ENCODE peak calls at places on chromosomes 16 and 17, in five cellular contexts. B is A549, V is small intestine, D is prostate gland, Y is lower lobe of right lung. M is an unnamed sample.

GRCh38 chr17:4365628-4366311 is 705 bp downstream of the UBE2G1 start:
- DNase-seq in B (peak; percentile 35), D (peak; percentile 34), V (peak; percentile 29), Y (peak; percentile 64), M (peak; percentile 77)

GRCh38 chr16:47921535-47921934 is 234.3 kb downstream of the ABCC12 start:
- DNase-seq in B (no peak), V (no peak), Y (no peak), D (no peak), M (no peak)

GRCh38 chr17:9839433-9839832 is 13.7 kb downstream of the GLP2R start:
- DNase-seq in V (no peak), B (peak; percentile 84), Y (no peak), D (no peak), M (no peak)

GRCh38 chr16:89020925-89021595 is 44.1 kb upstream of the CBFA2T3 start:
- DNase-seq in D (no peak), Y (no peak), V (no peak), B (no peak), M (no peak)

GRCh38 chr16:21950782-21951521 is 2.2 kb upstream of the UQCRC2 start:
- DNase-seq in D (no peak), Y (no peak), V (peak; percentile 46), B (peak; percentile 61), M (peak; percentile 20)

GRCh38 chr16:68969338-68969737 is 126.0 kb downstream of the TANGO6 start:
- DNase-seq in Y (no peak), B (no peak), V (no peak), D (no peak), M (no peak)

GRCh38 chr16:88815901-88816589 is 4.3 kb upstream of the APRT start:
- DNase-seq in B (peak; percentile 46), V (peak; percentile 38), D (no peak), Y (no peak), M (peak; percentile 60)

GRCh38 chr16:68800257-68800875 is 43.0 kb upstream of the TANGO6 start:
- DNase-seq in B (peak; percentile 77), Y (no peak), D (peak; percentile 83), V (peak; percentile 61), M (peak; percentile 87)

GRCh38 chr17:13044713-13045112 is 26.9 kb upstream of the ELAC2 start:
- DNase-seq in D (no peak), Y (no peak), V (no peak), B (no peak), M (no peak)

GRCh38 chr17:76586741-76587487 is 1.3 kb upstream of the ST6GALNAC2 start:
- DNase-seq in D (peak; percentile 59), B (no peak), Y (no peak), V (no peak), M (no peak)

GRCh38 chr17:50833396-50834125 is 1.8 kb upstream of the WFIKKN2 start:
- DNase-seq in B (no peak), V (no peak), Y (no peak), D (no peak), M (no peak)

GRCh38 chr16:29992371-29992967 is 2.9 kb downstream of the HIRIP3 start:
- DNase-seq in B (no peak), Y (no peak), V (no peak), D (no peak), M (no peak)

GRCh38 chr16:66662445-66663194 is 33.9 kb downstream of the CMTM4 start:
- DNase-seq in V (peak; percentile 46), D (no peak), Y (no peak), B (peak; percentile 56), M (peak; percentile 20)

GRCh38 chr17:32310927-32311568 is 30.9 kb downstream of the C17orf75 start:
- DNase-seq in Y (no peak), D (no peak), V (no peak), B (no peak), M (no peak)

GRCh38 chr16:27520982-27521673 is 28.6 kb downstream of the GTF3C1 start:
- DNase-seq in Y (no peak), D (no peak), V (no peak), B (no peak), M (no peak)

DNA sequence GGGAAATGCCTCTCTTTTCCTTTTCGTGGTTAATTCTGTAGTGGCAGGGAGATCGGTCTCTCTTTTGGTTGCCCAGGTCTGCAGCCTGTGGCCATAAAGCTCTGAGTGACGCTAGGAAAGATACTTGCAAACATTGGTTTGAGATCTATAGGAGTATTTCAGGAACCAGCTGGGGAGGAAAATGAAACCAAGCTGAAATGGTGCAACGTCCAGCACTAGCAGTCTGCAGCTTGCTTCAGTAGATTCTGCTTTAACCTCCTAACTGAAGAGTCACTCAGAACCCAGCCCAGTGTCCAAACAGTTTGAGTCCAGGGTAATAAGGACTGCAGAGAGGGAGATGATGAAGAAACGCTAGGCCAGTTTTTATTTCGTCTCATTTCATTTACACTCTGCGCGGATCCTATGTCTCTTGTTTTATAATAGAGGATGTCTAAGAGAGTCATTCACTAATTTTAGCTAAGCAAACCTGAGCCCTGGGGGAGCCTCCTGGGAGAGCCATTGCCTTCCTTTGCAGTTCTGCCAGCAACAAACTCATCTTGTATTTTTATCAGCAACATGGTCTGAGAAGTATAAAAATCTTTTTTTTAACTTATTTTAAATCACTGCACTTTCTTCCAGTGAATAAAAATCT is 12.0 kb downstream of the SP2 start:
- DNase-seq in V (peak; percentile 31), Y (no peak), D (no peak), B (no peak), M (no peak)
- H3K4me1 ChIP-seq in V (no peaks in the 10 kb centered on the region), Y (peaks cover 34% of the 10 kb centered on the region), D (no peaks in the 10 kb centered on the region), B (peaks cover 15% of the 10 kb centered on the region), M (no peaks in the 10 kb centered on the region)

GRCh38 chr16:3021449-3022207 is 1.5 kb downstream of the TNFRSF12A start:
- DNase-seq in V (peak; percentile 84), B (peak; percentile 93), D (peak; percentile 57), Y (peak; percentile 90), M (peak; percentile 93)

GRCh38 chr16:3020604-3021448 is 658 bp downstream of the TNFRSF12A start:
- DNase-seq in D (peak; percentile 73), B (peak; percentile 93), Y (peak; percentile 89), V (peak; percentile 79), M (peak; percentile 95)

GRCh38 chr16:3020247-3020603 is at the start of gene TNFRSF12A:
- DNase-seq in D (peak; percentile 63), Y (peak; percentile 88), V (peak; percentile 83), B (peak; percentile 82), M (peak; percentile 95)

GRCh38 chr16:3017806-3018506 is at the start of gene CLDN6:
- DNase-seq in Y (no peak), B (no peak), D (no peak), V (peak; percentile 32), M (peak; percentile 94)

DNA sequence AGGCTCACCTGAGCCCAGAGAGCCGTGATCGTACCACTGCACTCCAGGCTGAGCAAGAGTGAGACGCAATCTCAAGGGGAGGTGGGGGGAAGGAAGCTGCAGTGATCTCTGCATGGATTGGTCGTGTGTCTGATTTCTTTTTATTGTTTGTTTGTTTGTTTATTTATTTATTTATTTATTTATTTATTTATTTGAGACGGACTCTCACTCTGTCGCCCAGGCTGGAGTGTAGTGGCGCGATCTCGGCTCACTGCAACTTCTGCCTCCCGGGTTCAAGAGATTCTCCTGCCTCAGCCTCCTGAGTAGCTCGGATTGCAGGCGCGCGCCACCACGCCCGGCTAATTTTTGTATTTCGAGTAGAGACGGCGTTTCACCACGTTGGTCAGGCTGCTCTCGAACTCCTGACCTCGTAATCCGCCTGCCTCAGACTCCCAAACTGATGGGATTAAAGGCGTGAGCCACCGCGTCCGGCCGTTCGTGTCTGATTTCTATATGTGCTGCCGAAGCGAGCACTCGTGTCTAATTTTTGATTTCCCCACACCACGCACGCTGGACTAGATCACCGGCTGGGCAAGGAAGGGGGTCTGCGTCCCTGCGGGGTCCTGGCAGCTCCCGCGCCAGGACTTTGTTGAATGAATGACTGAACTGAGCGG is 448 bp upstream of the TNFRSF12A start:
- DNase-seq in B (no peak), V (no peak), D (no peak), Y (no peak), M (no peak)
- H3K4me1 ChIP-seq in B (peaks cover 19% of the 10 kb centered on the region), V (peaks cover 2% of the 10 kb centered on the region), D (peaks cover 21% of the 10 kb centered on the region), Y (peaks cover 59% of the 10 kb centered on the region), M (peaks cover 28% of the 10 kb centered on the region)

DNA sequence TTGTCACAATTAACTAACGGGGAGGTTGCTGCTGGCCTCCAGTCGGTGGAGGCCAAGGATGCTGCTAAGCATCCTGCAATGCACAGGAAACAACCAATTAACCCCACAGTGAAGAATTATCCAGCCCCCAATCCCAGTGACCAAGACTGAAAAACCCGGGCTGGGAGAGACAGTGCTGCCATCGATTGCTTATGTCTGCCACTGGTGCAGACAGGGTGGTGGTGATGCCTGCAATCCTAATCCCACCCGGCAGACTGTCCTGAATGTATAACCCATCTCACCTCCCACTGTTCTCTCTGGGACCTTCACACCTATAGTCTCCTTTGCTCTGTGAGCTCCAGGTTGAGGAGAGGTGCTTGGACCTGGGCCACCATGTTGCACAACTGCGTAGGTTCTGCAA is 42.3 kb upstream of the KLHDC4 start:
- DNase-seq in B (no peak), V (no peak), D (no peak), Y (no peak), M (no peak)
- H3K4me1 ChIP-seq in B (peaks cover 45% of the 10 kb centered on the region), V (no peaks in the 10 kb centered on the region), D (no peaks in the 10 kb centered on the region), Y (peaks cover 18% of the 10 kb centered on the region), M (peaks cover 15% of the 10 kb centered on the region)

GRCh38 chr17:37729905-37730304 is 15.0 kb downstream of the HNF1B start:
- DNase-seq in D (no peak), B (no peak), V (no peak), Y (no peak), M (no peak)
- H3K4me1 ChIP-seq in D (no peaks in the 10 kb centered on the region), B (no peaks in the 10 kb centered on the region), V (peaks cover 19% of the 10 kb centered on the region), Y (peaks cover 4% of the 10 kb centered on the region), M (no peaks in the 10 kb centered on the region)

GRCh38 chr17:81867952-81868673 is 3.0 kb downstream of the ARHGDIA start:
- DNase-seq in Y (no peak), V (no peak), D (no peak), B (peak; percentile 73), M (no peak)
- H3K4me1 ChIP-seq in Y (peaks cover 72% of the 10 kb centered on the region), V (peaks cover 13% of the 10 kb centered on the region), D (peaks cover 21% of the 10 kb centered on the region), B (peaks cover 56% of the 10 kb centered on the region), M (peaks cover 52% of the 10 kb centered on the region)

GRCh38 chr17:59494757-59495368 is 70.5 kb upstream of the DHX40 start:
- DNase-seq in B (no peak), D (no peak), V (no peak), Y (no peak), M (no peak)
- H3K4me1 ChIP-seq in B (no peaks in the 10 kb centered on the region), D (no peaks in the 10 kb centered on the region), V (no peaks in the 10 kb centered on the region), Y (no peaks in the 10 kb centered on the region), M (peaks cover 3% of the 10 kb centered on the region)